ENCODE peak calls at places on chromosomes 1 and 21, in six cellular contexts. H, A, T, B, I and Z are unnamed samples.

GRCh38 chr1:25844485-25845337 is 14.5 kb downstream of the AUNIP start:
- DNase-seq in I (no peak), H (no peak), T (no peak), A (no peak), B (no peak), Z (no peak)

GRCh38 chr21:37145635-37146111 is 72.6 kb downstream of the TTC3 start:
- DNase-seq in I (no peak), B (no peak), H (peak), T (no peak), A (no peak), Z (no peak)

GRCh38 chr1:41499591-41499990 is 15.1 kb upstream of the EDN2 start:
- DNase-seq in H (no peak), A (no peak), B (no peak), T (no peak), I (no peak), Z (no peak)

GRCh38 chr1:15728937-15729657 is 7.0 kb upstream of the SLC25A34 start:
- DNase-seq in T (peak), H (no peak), I (no peak), A (no peak), B (no peak), Z (no peak)

GRCh38 chr1:245797592-245798366 is 643.0 kb downstream of the KIF26B start:
- DNase-seq in I (no peak), B (no peak), A (no peak), T (no peak), H (peak), Z (peak)

GRCh38 chr1:38555594-38555993 is 304.0 kb downstream of the RRAGC start:
- DNase-seq in I (no peak), B (no peak), A (no peak), H (no peak), T (no peak), Z (no peak)

GRCh38 chr1:240170245-240170644 is 78.6 kb downstream of the FMN2 start:
- DNase-seq in A (no peak), I (no peak), B (no peak), H (no peak), T (no peak), Z (no peak)

GRCh38 chr1:151512801-151513625 is 1.8 kb downstream of the CGN start:
- DNase-seq in B (peak), A (no peak), I (no peak), T (no peak), H (no peak), Z (peak)

GRCh38 chr21:43622796-43623195 is 36.5 kb downstream of the HSF2BP start:
- DNase-seq in I (no peak), T (no peak), B (no peak), H (no peak), A (no peak), Z (no peak)
- H3K4me3 ChIP-seq in I (no peak), T (no peak), B (no peak), H (no peak), A (no peak), Z (no peak)

DNA sequence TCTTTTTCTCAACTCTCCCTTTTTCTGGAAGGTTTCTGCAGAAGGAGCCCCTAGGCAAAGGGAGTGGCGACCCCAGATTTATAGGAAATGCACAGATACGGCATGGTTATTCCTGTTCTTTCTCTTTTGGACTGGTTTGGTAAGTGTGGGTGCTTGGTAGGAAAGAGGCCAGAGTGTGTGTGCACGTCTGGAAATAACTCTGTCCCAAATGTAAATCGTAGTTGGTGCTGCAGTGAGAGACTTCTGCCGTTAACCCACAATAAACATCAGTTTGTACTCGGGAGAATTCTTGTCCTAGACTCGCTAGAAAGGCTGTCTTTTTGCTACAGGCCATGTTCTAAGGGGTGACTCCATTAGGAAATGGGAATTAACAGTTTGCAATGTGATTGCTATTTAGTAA is 761 bp downstream of the SLC44A3 start:
- DNase-seq in A (no peak), I (no peak), B (no peak), T (no peak), H (no peak), Z (no peak)
- H3K4me3 ChIP-seq in A (no peak), I (no peak), B (peak), T (peak), H (no peak), Z (peak)

GRCh38 chr1:160207118-160207650 is 2.0 kb downstream of the PEA15 start:
- DNase-seq in T (no peak), A (no peak), B (no peak), H (no peak), I (no peak), Z (no peak)
- H3K4me3 ChIP-seq in T (peak), A (no peak), B (no peak), H (peak), I (peak), Z (no peak)

DNA sequence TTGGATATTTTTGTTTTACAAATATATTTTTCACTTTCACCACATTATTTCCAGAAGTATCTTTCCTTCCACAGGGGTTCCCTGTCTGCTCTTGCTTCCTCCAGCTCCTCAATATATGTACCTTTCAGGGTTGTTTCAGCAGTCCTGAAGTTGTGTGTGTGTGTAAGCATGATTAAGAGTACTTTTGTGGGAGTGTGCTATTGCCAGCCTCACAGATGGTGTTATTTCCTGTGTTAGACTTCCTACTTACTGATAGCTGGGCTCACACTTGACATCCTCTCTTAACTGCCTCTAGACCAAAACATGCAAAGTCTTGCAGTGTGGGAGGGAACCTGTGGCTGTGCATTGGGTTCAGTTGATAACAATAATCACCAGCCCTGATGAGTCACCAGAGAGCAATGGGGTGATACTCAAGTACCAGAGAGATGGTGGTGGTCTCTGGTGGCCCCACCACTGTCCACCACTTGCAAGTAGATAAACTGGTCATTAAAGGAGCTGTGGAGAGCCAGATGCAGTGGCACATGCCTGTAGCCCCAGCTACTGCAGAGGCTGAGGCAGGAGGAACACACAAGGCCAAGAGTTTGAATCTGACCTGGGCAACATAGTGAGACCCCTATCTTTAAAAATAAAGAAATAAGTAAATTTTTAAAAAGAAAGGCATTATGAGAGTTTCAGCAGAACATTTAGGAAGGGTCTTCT is 126.7 kb downstream of the NR5A2 start:
- DNase-seq in I (no peak), T (no peak), H (no peak), A (no peak), B (peak), Z (no peak)
- H3K4me3 ChIP-seq in I (no peak), T (no peak), H (no peak), A (no peak), B (no peak), Z (no peak)

GRCh38 chr1:112849425-112849966 is 106.5 kb downstream of the SLC16A1 start:
- DNase-seq in A (no peak), H (peak), B (peak), I (no peak), T (peak), Z (peak)

GRCh38 chr1:112852934-112853333 is 103.1 kb downstream of the SLC16A1 start:
- DNase-seq in I (no peak), A (no peak), T (no peak), H (no peak), B (no peak), Z (no peak)

GRCh38 chr1:112852276-112852675 is 103.7 kb downstream of the SLC16A1 start:
- DNase-seq in I (no peak), B (peak), A (no peak), H (no peak), T (no peak), Z (no peak)

GRCh38 chr1:112855152-112855836 is 100.7 kb downstream of the SLC16A1 start:
- DNase-seq in B (peak), H (no peak), I (no peak), A (no peak), T (no peak), Z (peak)

GRCh38 chr1:112849967-112850641 is 105.9 kb downstream of the SLC16A1 start:
- DNase-seq in H (no peak), T (no peak), B (no peak), I (no peak), A (no peak), Z (peak)
- H3K4me3 ChIP-seq in H (peak), T (peak), B (peak), I (peak), A (peak), Z (peak)

GRCh38 chr1:119141020-119141424 is 569 bp upstream of the WARS2 start:
- DNase-seq in T (no peak), H (peak), A (peak), B (peak), I (no peak), Z (no peak)
- H3K4me3 ChIP-seq in T (peak), H (peak), A (peak), B (peak), I (peak), Z (peak)

GRCh38 chr1:27066313-27066630 is 53.6 kb upstream of the TENT5B start:
- DNase-seq in A (no peak), T (no peak), I (no peak), H (no peak), B (no peak), Z (no peak)

GRCh38 chr1:27070390-27071048 is 57.9 kb upstream of the TENT5B start:
- DNase-seq in A (no peak), I (no peak), H (no peak), T (peak), B (peak), Z (peak)

GRCh38 chr1:27074175-27074780 is 61.6 kb upstream of the TENT5B start:
- DNase-seq in A (no peak), T (peak), I (no peak), B (no peak), H (peak), Z (no peak)

GRCh38 chr1:27068922-27069321 is 56.3 kb upstream of the TENT5B start:
- DNase-seq in H (no peak), I (no peak), T (no peak), A (no peak), B (no peak), Z (no peak)

GRCh38 chr1:27071049-27071416 is 58.4 kb upstream of the TENT5B start:
- DNase-seq in T (peak), A (no peak), I (no peak), B (peak), H (peak), Z (peak)
- H3K4me3 ChIP-seq in T (no peak), A (no peak), I (no peak), B (no peak), H (no peak), Z (no peak)

DNA sequence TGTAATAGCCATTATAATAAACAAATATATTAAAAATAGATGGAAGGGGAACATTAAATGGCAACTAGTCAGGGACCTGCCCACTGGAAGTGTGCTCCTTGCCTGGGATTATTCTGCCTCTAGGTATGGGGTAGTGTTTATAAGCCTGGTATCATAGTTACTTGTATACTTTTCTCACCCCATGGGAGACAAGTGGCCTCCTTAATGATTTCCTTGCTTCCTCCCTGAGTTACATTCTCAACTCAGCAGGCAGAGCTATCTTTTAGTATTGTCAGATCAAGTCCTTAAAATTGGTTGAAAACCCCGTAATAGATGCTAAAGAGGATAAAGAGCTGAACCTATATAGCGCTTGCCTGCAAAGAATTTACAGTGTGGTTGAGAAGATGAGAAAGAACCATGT is 106.6 kb downstream of the SPATA46 start:
- DNase-seq in A (no peak), T (no peak), B (no peak), I (no peak), H (no peak), Z (no peak)
- H3K4me3 ChIP-seq in A (no peak), T (no peak), B (no peak), I (no peak), H (no peak), Z (no peak)